ENCODE peak calls at places on chromosomes 7 and 10, in nine cellular contexts. D is sigmoid colon, U is psoas muscle, H is AG04449, K is progenitor cell of endocrine pancreas, Q is GM13977, L is fibroblast of the aortic adventitia, Y is transverse colon, I is H9. T is an unnamed sample.

GRCh38 chr10:17200885-17201164 is 647 bp downstream of the TRDMT1 start:
- DNase-seq in D (peak), U (peak), H (no peak), K (no peak), Q (peak), L (peak), Y (peak), I (no peak), T (no peak)

GRCh38 chr10:88260329-88261051 is 322.6 kb downstream of the RNLS start:
- DNase-seq in D (no peak), U (no peak), H (no peak), K (no peak), Q (peak), L (no peak), Y (no peak), I (no peak), T (no peak)

GRCh38 chr7:92932450-92932849 is 96.1 kb upstream of the CDK6 start:
- DNase-seq in D (no peak), U (no peak), H (no peak), K (no peak), Q (no peak), L (no peak), Y (no peak), I (no peak), T (no peak)

GRCh38 chr10:42933454-42934340 is 143.2 kb upstream of the RET start:
- DNase-seq in D (peak), U (no peak), H (no peak), K (no peak), Q (no peak), L (peak), Y (peak), I (peak), T (no peak)

GRCh38 chr10:43138757-43139241 is 554 bp downstream of the CSGALNACT2 start:
- DNase-seq in D (no peak), U (no peak), H (no peak), K (no peak), Q (peak), L (peak), Y (peak), I (no peak), T (no peak)

GRCh38 chr7:101814996-101815825 is 2.2 kb upstream of the CUX1 start:
- DNase-seq in D (peak), U (peak), H (no peak), K (peak), Q (peak), L (no peak), Y (peak), I (peak), T (no peak)

GRCh38 chr7:122199171-122199570 is 55.1 kb upstream of the AASS start:
- DNase-seq in D (no peak), U (no peak), H (no peak), K (no peak), Q (no peak), L (peak), Y (no peak), I (no peak), T (no peak)

GRCh38 chr10:104005172-104005863 is 38.4 kb downstream of the SLK start:
- DNase-seq in D (no peak), U (no peak), H (no peak), K (no peak), Q (no peak), L (no peak), Y (no peak), I (no peak), T (no peak)

GRCh38 chr10:73182568-73182967 is 14.6 kb downstream of the FAM149B1 start:
- DNase-seq in D (no peak), U (no peak), H (peak), K (no peak), Q (no peak), L (peak), Y (no peak), I (no peak), T (no peak)

GRCh38 chr10:65570143-65571010 is 1355.5 kb upstream of the LRRTM3 start:
- DNase-seq in D (no peak), U (peak), H (no peak), K (peak), Q (no peak), L (peak), Y (peak), I (peak), T (no peak)

GRCh38 chr10:122461367-122461728 is at the start of gene HTRA1:
- DNase-seq in D (peak), U (peak), H (no peak), K (peak), Q (no peak), L (peak), Y (peak), I (peak), T (peak)

GRCh38 chr7:41911792-41912191 is 208.9 kb upstream of the INHBA start:
- DNase-seq in D (no peak), U (no peak), H (peak), K (no peak), Q (no peak), L (peak), Y (no peak), I (no peak), T (no peak)

GRCh38 chr10:61197022-61197421 is 253.0 kb upstream of the RHOBTB1 start:
- DNase-seq in D (no peak), U (no peak), H (peak), K (no peak), Q (no peak), L (no peak), Y (no peak), I (no peak), T (no peak)

GRCh38 chr10:69839696-69840345 is 38.1 kb downstream of the COL13A1 start:
- DNase-seq in D (no peak), U (peak), H (no peak), K (no peak), Q (no peak), L (no peak), Y (no peak), I (no peak), T (no peak)

GRCh38 chr10:97915346-97915745 is 65.7 kb downstream of the GOLGA7B start:
- DNase-seq in D (no peak), U (no peak), H (no peak), K (no peak), Q (no peak), L (no peak), Y (no peak), I (no peak), T (no peak)

GRCh38 chr10:121096617-121097431 is 245.7 kb downstream of the WDR11 start:
- DNase-seq in D (no peak), U (no peak), H (no peak), K (no peak), Q (no peak), L (no peak), Y (peak), I (no peak), T (peak)

GRCh38 chr10:102195301-102195870 is 30.7 kb upstream of the ELOVL3 start:
- DNase-seq in D (no peak), U (no peak), H (no peak), K (no peak), Q (no peak), L (no peak), Y (no peak), I (no peak), T (no peak)

GRCh38 chr10:33234779-33235178 is 99.7 kb downstream of the NRP1 start:
- DNase-seq in D (no peak), U (no peak), H (no peak), K (no peak), Q (no peak), L (peak), Y (no peak), I (no peak), T (no peak)

GRCh38 chr10:114300036-114300645 is 61.1 kb downstream of the VWA2 start:
- DNase-seq in D (peak), U (no peak), H (no peak), K (no peak), Q (no peak), L (no peak), Y (no peak), I (no peak), T (no peak)

GRCh38 chr7:79176859-79177477 is 276.5 kb downstream of the MAGI2 start:
- DNase-seq in D (no peak), U (no peak), H (no peak), K (no peak), Q (no peak), L (peak), Y (no peak), I (no peak), T (no peak)

GRCh38 chr10:53357587-53357986 is 585.0 kb upstream of the MBL2 start:
- DNase-seq in D (no peak), U (no peak), H (no peak), K (no peak), Q (no peak), L (no peak), Y (no peak), I (no peak), T (no peak)

GRCh38 chr7:117673839-117674238 is 194.0 kb downstream of the CFTR start:
- DNase-seq in D (no peak), U (no peak), H (no peak), K (no peak), Q (peak), L (peak), Y (no peak), I (no peak), T (no peak)

GRCh38 chr7:39172137-39172536 is 194.4 kb downstream of the POU6F2 start:
- DNase-seq in D (no peak), U (no peak), H (no peak), K (no peak), Q (no peak), L (no peak), Y (no peak), I (no peak), T (no peak)

GRCh38 chr10:96118604-96119450 is 11.3 kb upstream of the ZNF518A start:
- DNase-seq in D (no peak), U (no peak), H (no peak), K (no peak), Q (no peak), L (no peak), Y (peak), I (no peak), T (no peak)

GRCh38 chr10:29926649-29927048 is 132.7 kb downstream of the JCAD start:
- DNase-seq in D (no peak), U (no peak), H (no peak), K (no peak), Q (no peak), L (peak), Y (no peak), I (no peak), T (no peak)
- TF ChIP-seq CTCF in D (peak), U (peak), H (peak), K (peak), Q (peak), L (peak), Y (no peak), I (peak), T (peak)

DNA sequence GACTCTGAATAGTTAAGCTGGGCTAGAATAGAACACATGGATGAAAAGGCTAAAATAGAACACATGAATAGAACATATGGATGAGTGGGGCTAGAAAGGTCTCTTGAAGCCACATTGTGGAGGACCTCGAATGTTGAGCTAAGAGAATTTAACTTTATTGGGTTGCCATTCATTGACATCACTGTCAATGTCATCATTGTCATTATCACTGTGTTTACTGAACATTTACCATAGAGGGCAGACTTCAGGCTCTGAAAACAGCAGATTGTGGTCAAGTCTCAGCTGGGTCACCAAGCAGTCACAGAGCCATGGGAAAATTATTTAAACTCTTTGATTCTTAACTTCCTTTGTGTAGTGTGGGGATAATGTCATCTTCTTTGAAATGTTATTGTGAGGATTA is 80.4 kb downstream of the WDFY4 start:
- DNase-seq in D (no peak), U (no peak), H (no peak), K (no peak), Q (no peak), L (no peak), Y (no peak), I (no peak), T (no peak)
- TF ChIP-seq CTCF in D (no peak), U (no peak), H (no peak), K (peak), Q (peak), L (no peak), Y (no peak), I (no peak), T (no peak)

DNA sequence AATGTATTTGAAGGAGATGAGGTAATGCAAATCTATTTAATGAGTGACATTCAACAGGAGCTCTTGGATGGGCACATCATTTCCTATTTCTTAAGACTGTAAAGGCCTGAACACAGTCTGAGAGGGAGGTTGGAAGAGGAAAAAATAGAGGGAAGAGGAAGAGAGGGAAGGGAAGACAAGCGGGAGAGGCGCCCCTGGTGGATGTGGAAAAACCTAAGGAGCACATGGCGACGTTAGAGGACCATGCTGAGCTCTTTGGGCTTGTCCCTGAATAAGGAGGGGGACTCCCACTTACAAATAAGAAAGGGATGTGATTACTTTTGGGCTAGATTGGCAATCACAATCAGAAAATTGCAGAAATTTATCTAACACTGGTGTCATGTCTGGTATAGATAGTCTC is 19.6 kb downstream of the SUN3 start:
- DNase-seq in D (no peak), U (no peak), H (no peak), K (no peak), Q (no peak), L (no peak), Y (no peak), I (no peak), T (no peak)
- TF ChIP-seq CTCF in D (no peak), U (no peak), H (no peak), K (no peak), Q (no peak), L (no peak), Y (no peak), I (peak), T (no peak)

DNA sequence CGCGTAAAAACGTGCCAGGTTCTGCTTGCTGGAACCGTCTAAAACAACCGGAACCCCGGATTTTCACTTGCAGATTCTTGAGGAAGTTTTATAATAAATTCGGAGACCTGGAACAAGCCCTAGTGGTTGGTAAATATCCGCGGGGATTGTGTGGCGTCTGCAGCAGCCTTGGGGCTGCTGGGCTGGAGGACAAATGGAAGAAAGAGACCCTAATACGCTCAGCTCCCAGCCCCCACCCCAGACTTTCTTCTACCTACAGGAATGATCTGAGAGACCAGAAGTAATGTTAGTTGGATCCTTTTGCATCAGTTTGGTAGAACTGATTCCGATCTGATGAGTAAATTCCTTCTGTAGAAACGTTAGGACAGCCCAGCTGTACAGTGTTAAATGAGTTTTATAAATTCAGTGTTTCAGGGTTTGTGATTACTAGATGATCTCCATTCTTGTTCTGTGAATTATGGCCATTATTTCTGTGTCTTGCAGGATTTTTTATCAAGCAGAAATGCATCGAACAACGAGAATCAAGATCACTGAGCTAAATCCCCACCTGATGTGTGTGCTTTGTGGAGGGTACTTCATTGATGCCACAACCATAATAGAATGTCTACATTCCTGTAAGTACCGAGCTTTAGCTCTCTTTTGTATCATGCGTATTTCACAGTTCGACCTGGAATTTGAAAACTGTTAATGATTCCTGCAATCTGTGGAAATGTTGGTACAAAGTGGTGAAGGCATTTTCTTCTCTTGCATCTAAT is 5.2 kb downstream of the BMI1 start:
- DNase-seq in D (no peak), U (no peak), H (no peak), K (no peak), Q (no peak), L (no peak), Y (no peak), I (no peak), T (no peak)
- TF ChIP-seq CTCF in D (no peak), U (no peak), H (no peak), K (no peak), Q (no peak), L (peak), Y (no peak), I (no peak), T (no peak)

GRCh38 chr10:123583639-123584418 is 82.3 kb upstream of the GPR26 start:
- DNase-seq in D (peak), U (peak), H (peak), K (peak), Q (peak), L (peak), Y (peak), I (peak), T (peak)

GRCh38 chr10:123587110-123587509 is 79.0 kb upstream of the GPR26 start:
- DNase-seq in D (no peak), U (no peak), H (no peak), K (no peak), Q (no peak), L (no peak), Y (no peak), I (peak), T (peak)

GRCh38 chr10:123585477-123586445 is 80.4 kb upstream of the GPR26 start:
- DNase-seq in D (no peak), U (no peak), H (no peak), K (no peak), Q (no peak), L (no peak), Y (no peak), I (peak), T (no peak)

GRCh38 chr10:123582084-123582989 is 83.8 kb upstream of the GPR26 start:
- DNase-seq in D (peak), U (peak), H (peak), K (peak), Q (peak), L (peak), Y (peak), I (peak), T (peak)

GRCh38 chr10:123584419-123584775 is 81.8 kb upstream of the GPR26 start:
- DNase-seq in D (no peak), U (no peak), H (no peak), K (no peak), Q (no peak), L (no peak), Y (no peak), I (peak), T (no peak)
- TF ChIP-seq CTCF in D (no peak), U (no peak), H (no peak), K (no peak), Q (no peak), L (no peak), Y (no peak), I (peak), T (no peak)